ENCODE peak calls at places on chromosomes 12 and 14, in five cellular contexts. Y is cardiac muscle cell, C is ovary, J is tibial nerve, W is aorta. E is an unnamed sample. For H3K9me3, the result is how much of the 10 kb centered on the place peaks cover.

GRCh38 chr14:36295642-36296627 is 24.5 kb downstream of the MBIP start:
- DNase-seq in Y (no peak), C (no peak), J (no peak), W (no peak), E (no peak)

GRCh38 chr14:60051690-60052324 is 39.9 kb upstream of the PCNX4 start:
- DNase-seq in Y (no peak), C (no peak), J (no peak), W (no peak), E (no peak)

GRCh38 chr12:86331012-86331411 is 74.8 kb upstream of the MGAT4C start:
- DNase-seq in Y (no peak), C (no peak), J (no peak), W (no peak), E (no peak)

GRCh38 chr12:52005903-52006703 is 643 bp upstream of the TAMALIN start:
- DNase-seq in Y (peak), C (no peak), J (peak), W (peak), E (peak)

GRCh38 chr14:34043627-34044372 is 92.9 kb upstream of the EGLN3 start:
- DNase-seq in Y (no peak), C (no peak), J (no peak), W (no peak), E (no peak)

GRCh38 chr14:61678966-61679365 is 16.3 kb upstream of the HIF1A start:
- DNase-seq in Y (peak), C (no peak), J (no peak), W (no peak), E (no peak)

GRCh38 chr12:89574736-89575208 is 48.9 kb upstream of the POC1B start:
- DNase-seq in Y (peak), C (no peak), J (no peak), W (no peak), E (no peak)

GRCh38 chr12:4781212-4781611 is 61.0 kb downstream of the GALNT8 start:
- DNase-seq in Y (no peak), C (no peak), J (no peak), W (no peak), E (no peak)

GRCh38 chr14:92499216-92499615 is 14.4 kb upstream of the RIN3 start:
- DNase-seq in Y (no peak), C (no peak), J (no peak), W (no peak), E (no peak)

GRCh38 chr12:128784030-128784770 is 39.6 kb downstream of the SLC15A4 start:
- DNase-seq in Y (no peak), C (no peak), J (no peak), W (no peak), E (no peak)

GRCh38 chr12:612293-612692 is 51.0 kb downstream of the NINJ2 start:
- DNase-seq in Y (no peak), C (no peak), J (no peak), W (no peak), E (no peak)

GRCh38 chr12:46553266-46553665 is 180.7 kb upstream of the SLC38A2 start:
- DNase-seq in Y (no peak), C (no peak), J (peak), W (no peak), E (no peak)

GRCh38 chr12:93608313-93608712 is 35.8 kb downstream of the SOCS2 start:
- DNase-seq in Y (no peak), C (no peak), J (no peak), W (no peak), E (no peak)

GRCh38 chr14:55031190-55031589 is 4.2 kb downstream of the SOCS4 start:
- DNase-seq in Y (no peak), C (no peak), J (no peak), W (no peak), E (no peak)

GRCh38 chr12:85755760-85756159 is 80.4 kb downstream of the RASSF9 start:
- DNase-seq in Y (no peak), C (no peak), J (no peak), W (no peak), E (no peak)

GRCh38 chr14:100307215-100308111 is 1.2 kb upstream of the SLC25A29 start:
- DNase-seq in Y (peak), C (no peak), J (peak), W (no peak), E (no peak)

GRCh38 chr12:68497702-68498101 is 113.0 kb upstream of the RAP1B start:
- DNase-seq in Y (no peak), C (no peak), J (no peak), W (no peak), E (no peak)

GRCh38 chr12:11078246-11078645 is 13.9 kb downstream of the TAS2R43 start:
- DNase-seq in Y (no peak), C (no peak), J (no peak), W (no peak), E (no peak)

GRCh38 chr14:56482306-56482705 is 97.3 kb upstream of the TMEM260 start:
- DNase-seq in Y (peak), C (no peak), J (no peak), W (no peak), E (no peak)

GRCh38 chr12:81128930-81129554 is 51.2 kb downstream of the ACSS3 start:
- DNase-seq in Y (peak), C (no peak), J (no peak), W (no peak), E (no peak)

GRCh38 chr14:68462683-68463082 is 330.2 kb downstream of the ZFP36L1 start:
- DNase-seq in Y (no peak), C (no peak), J (no peak), W (no peak), E (no peak)

GRCh38 chr12:112740387-112740934 is 51.1 kb upstream of the RPH3A start:
- DNase-seq in Y (no peak), C (no peak), J (no peak), W (no peak), E (no peak)

GRCh38 chr14:34997762-34998161 is 15.0 kb downstream of the SRP54 start:
- DNase-seq in Y (no peak), C (no peak), J (no peak), W (no peak), E (no peak)

GRCh38 chr12:44063671-44064070 is 227.8 kb downstream of the TMEM117 start:
- DNase-seq in Y (no peak), C (no peak), J (no peak), W (no peak), E (no peak)

GRCh38 chr12:4994622-4995021 is 49.1 kb upstream of the KCNA5 start:
- DNase-seq in Y (no peak), C (no peak), J (no peak), W (no peak), E (no peak)

GRCh38 chr12:52239767-52240166 is 6.7 kb downstream of the KRT7 start:
- DNase-seq in Y (no peak), C (no peak), J (no peak), W (no peak), E (peak)

GRCh38 chr14:75979071-75979571 is 2.7 kb downstream of the TGFB3 start:
- DNase-seq in Y (peak), C (peak), J (peak), W (no peak), E (no peak)

GRCh38 chr12:638948-639557 is 24.2 kb downstream of the NINJ2 start:
- DNase-seq in Y (no peak), C (no peak), J (no peak), W (no peak), E (no peak)

GRCh38 chr14:52950410-52950897 is 396 bp downstream of the FERMT2 start:
- DNase-seq in Y (peak), C (peak), J (peak), W (peak), E (peak)

GRCh38 chr14:61019537-61019936 is 38.5 kb downstream of the SLC38A6 start:
- DNase-seq in Y (no peak), C (no peak), J (no peak), W (no peak), E (no peak)

GRCh38 chr14:101254805-101255764 is 306.2 kb upstream of the DIO3 start:
- DNase-seq in Y (no peak), C (no peak), J (no peak), W (no peak), E (no peak)

GRCh38 chr14:96100171-96101064 is 61.3 kb downstream of the C14orf132 start:
- DNase-seq in Y (peak), C (peak), J (peak), W (peak), E (peak)

GRCh38 chr12:89950421-89950820 is 241.8 kb upstream of the ATP2B1 start:
- DNase-seq in Y (no peak), C (no peak), J (no peak), W (no peak), E (no peak)

GRCh38 chr14:95147597-95147996 is 9.7 kb downstream of the DICER1 start:
- DNase-seq in Y (no peak), C (no peak), J (no peak), W (no peak), E (no peak)

GRCh38 chr12:128204725-128205124 is 62.2 kb upstream of the TMEM132C start:
- DNase-seq in Y (no peak), C (no peak), J (no peak), W (no peak), E (no peak)

GRCh38 chr12:89236748-89237428 is 115.4 kb downstream of the DUSP6 start:
- DNase-seq in Y (no peak), C (no peak), J (no peak), W (no peak), E (no peak)

GRCh38 chr12:93311827-93312226 is 65.9 kb upstream of the NUDT4 start:
- DNase-seq in Y (no peak), C (no peak), J (no peak), W (no peak), E (no peak)

GRCh38 chr12:116943419-116944372 is 32.9 kb downstream of the FBXW8 start:
- DNase-seq in Y (no peak), C (no peak), J (peak), W (no peak), E (no peak)

GRCh38 chr12:43312991-43313505 is 239.0 kb downstream of the ADAMTS20 start:
- DNase-seq in Y (no peak), C (no peak), J (no peak), W (no peak), E (no peak)

GRCh38 chr14:101167428-101167827 is 263.9 kb upstream of the RTL1 start:
- DNase-seq in Y (no peak), C (no peak), J (no peak), W (no peak), E (no peak)

GRCh38 chr12:101768781-101769180 is 29.5 kb upstream of the SYCP3 start:
- DNase-seq in Y (no peak), C (no peak), J (no peak), W (no peak), E (no peak)
- H3K27ac ChIP-seq in Y (no peak), C (no peak), J (no peak), W (no peak), E (no peak)

GRCh38 chr14:63795532-63795931 is 57.3 kb upstream of the SYNE2 start:
- DNase-seq in Y (no peak), C (no peak), J (no peak), W (no peak), E (no peak)
- H3K9me3 ChIP-seq in Y (under half), C (under half), J (under half), W (under half), E (under half)

GRCh38 chr14:99246536-99247083 is 25.4 kb downstream of the BCL11B start:
- DNase-seq in Y (no peak), C (no peak), J (no peak), W (no peak), E (no peak)
- H3K4me3 ChIP-seq in Y (peak), C (no peak), J (peak), W (no peak), E (peak)

GRCh38 chr12:121189887-121190155 is 20.1 kb upstream of the P2RX4 start:
- DNase-seq in Y (no peak), C (no peak), J (no peak), W (no peak), E (no peak)

GRCh38 chr12:121187501-121187900 is 22.4 kb upstream of the P2RX4 start:
- DNase-seq in Y (no peak), C (no peak), J (no peak), W (no peak), E (no peak)

GRCh38 chr12:121190523-121191031 is 19.4 kb upstream of the P2RX4 start:
- DNase-seq in Y (no peak), C (no peak), J (no peak), W (no peak), E (no peak)

GRCh38 chr12:121188227-121188626 is 21.7 kb upstream of the P2RX4 start:
- DNase-seq in Y (no peak), C (no peak), J (no peak), W (no peak), E (no peak)

DNA sequence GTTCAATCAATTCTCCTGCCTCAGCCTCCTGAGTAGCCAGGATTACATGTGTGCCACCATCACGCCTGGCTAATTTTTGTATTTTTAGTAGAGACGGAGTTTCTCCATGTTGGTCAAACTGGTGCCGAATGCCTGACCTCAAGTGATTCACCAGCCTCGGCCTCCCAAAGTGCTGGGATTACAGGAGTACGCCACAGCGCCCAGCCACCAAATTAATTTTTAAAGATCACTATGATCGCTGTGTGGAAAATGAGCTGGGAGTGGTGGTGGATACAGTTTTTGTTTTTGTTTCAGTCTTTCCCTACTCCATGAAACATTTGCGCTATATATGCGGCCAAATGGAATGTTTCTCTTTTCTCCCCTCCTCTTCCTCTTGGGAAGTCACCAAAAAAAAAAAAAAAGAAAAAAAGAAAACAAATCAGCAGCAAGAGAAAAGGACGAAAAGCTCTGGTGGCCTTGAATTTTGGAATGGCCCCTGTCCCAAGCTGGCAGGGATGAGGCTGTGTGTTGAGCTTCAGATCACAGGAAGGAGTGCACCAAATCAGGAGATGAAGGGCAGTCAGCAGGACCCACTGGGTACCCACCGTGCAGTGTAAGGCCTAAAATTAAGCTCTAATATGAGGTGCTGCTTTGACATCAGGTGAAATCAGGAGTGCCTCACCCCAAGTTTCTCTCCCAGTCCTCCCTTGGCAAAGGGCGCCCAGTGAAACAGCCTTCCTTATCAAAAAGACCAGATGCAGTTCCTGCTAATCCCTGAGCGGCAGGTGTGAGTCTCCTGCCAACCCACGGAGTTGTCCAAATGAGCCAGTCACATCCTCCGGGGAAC is 20.7 kb upstream of the P2RX4 start:
- DNase-seq in Y (no peak), C (peak), J (no peak), W (no peak), E (no peak)
- H3K27ac ChIP-seq in Y (no peak), C (no peak), J (peak), W (no peak), E (no peak)

GRCh38 chr14:43200519-43200918 is 1306.6 kb downstream of the FSCB start:
- DNase-seq in Y (no peak), C (no peak), J (no peak), W (no peak), E (no peak)
- H3K9me3 ChIP-seq in Y (under half), C (under half), J (under half), W (under half), E (under half)

DNA sequence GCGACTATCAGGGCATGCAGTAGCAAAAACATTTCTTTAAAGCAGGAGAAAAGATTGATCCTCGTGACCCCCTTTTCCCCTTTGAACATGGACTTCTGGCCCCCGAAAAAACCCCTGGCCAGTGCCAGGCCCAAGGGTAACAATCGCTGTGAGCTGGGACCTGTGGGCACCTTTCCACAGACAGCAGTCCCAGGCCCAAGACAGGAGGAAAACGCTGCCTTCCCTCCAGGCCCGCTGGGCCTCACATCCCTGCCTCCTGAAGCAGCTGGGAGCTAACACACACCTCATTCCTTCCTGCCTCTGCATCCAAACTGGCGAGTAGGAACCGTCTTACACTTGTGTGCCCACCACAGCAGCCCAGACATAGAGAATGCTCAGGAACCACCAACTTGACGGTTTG is 1.2 kb downstream of the VWF start:
- DNase-seq in Y (no peak), C (no peak), J (no peak), W (no peak), E (no peak)
- H3K4me3 ChIP-seq in Y (no peak), C (no peak), J (no peak), W (no peak), E (peak)

GRCh38 chr14:104695660-104696000 is 6.2 kb downstream of the INF2 start:
- DNase-seq in Y (no peak), C (no peak), J (no peak), W (no peak), E (no peak)

GRCh38 chr14:104694991-104695659 is 5.7 kb downstream of the INF2 start:
- DNase-seq in Y (no peak), C (no peak), J (no peak), W (no peak), E (no peak)

GRCh38 chr14:104697317-104697703 is 7.9 kb downstream of the INF2 start:
- DNase-seq in Y (no peak), C (no peak), J (no peak), W (no peak), E (no peak)

GRCh38 chr14:104697892-104698583 is 8.6 kb downstream of the INF2 start:
- DNase-seq in Y (peak), C (no peak), J (no peak), W (no peak), E (no peak)

DNA sequence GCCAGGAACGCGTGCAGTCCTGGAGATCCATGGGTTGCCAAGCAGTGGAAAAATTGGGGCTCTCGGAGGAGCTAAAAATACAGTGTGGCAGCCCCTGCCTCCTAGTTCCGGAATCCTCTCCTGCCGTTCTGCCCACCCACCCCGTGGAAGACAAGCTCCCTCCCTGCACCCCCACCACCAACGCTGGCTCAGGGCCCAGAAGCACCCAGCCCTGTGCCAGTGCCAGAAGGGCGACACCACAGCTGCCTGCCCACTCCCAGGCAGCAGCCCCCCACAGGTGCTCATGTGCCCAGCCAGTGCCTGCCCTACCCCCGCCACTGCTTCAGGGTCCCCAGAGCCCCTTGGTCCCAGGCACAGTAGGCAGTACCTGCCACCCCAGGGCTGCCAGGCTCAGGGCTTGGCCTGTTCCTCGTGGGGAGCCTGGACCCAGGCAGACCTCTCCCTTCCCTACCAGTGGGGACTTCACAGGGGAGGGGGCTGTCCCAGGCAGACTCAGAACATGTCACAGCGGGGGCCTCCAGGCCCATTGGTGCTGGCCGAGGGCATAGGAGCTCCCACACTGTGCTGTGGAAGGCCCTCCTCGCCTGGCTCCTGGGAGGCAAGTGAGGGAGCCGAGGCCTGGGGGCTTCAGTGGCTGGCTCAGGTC is 7.4 kb downstream of the INF2 start:
- DNase-seq in Y (no peak), C (no peak), J (no peak), W (no peak), E (no peak)
- H3K27ac ChIP-seq in Y (no peak), C (no peak), J (peak), W (peak), E (peak)

GRCh38 chr12:38053113-38053512 is 263.5 kb upstream of the ALG10B start:
- DNase-seq in Y (no peak), C (no peak), J (no peak), W (no peak), E (no peak)
- H3K9me3 ChIP-seq in Y (under half), C (under half), J (half or more), W (under half), E (under half)

E was measured in psoas muscle.